ENCODE peak calls at places on chromosomes 2 and 18, in five cellular contexts. P is left cardiac atrium; C is natural killer cell treated with Interleukin-12 subunit alpha and Interleukin-12 subunit beta and Interleukin-15 and Interleukin-18, amount 100 ng/mL, for 72 hours; L is NAMALWA; Y is LNCaP clone FGC. Q is an unnamed sample.

GRCh38 chr2:213065583-213066444 is 85.6 kb downstream of the IKZF2 start:
- DNase-seq in L (no peak), C (no peak), P (peak), Y (peak), Q (no peak)

GRCh38 chr2:110659248-110659647 is 18.6 kb downstream of the BUB1 start:
- DNase-seq in Y (no peak), L (no peak), P (no peak), C (no peak), Q (no peak)

GRCh38 chr2:47043142-47043890 is 111.8 kb downstream of the STPG4 start:
- DNase-seq in Y (no peak), P (peak), C (no peak), L (no peak), Q (no peak)

GRCh38 chr2:28274911-28275685 is 117.6 kb upstream of the FOSL2 start:
- DNase-seq in Y (no peak), P (peak), L (no peak), C (no peak), Q (peak)

GRCh38 chr2:239496700-239497099 is 95.9 kb upstream of the HDAC4 start:
- DNase-seq in C (no peak), L (peak), Y (no peak), P (no peak), Q (no peak)

GRCh38 chr18:78293516-78293915 is 686.1 kb upstream of the SALL3 start:
- DNase-seq in P (no peak), Y (no peak), C (no peak), L (no peak), Q (no peak)

GRCh38 chr18:80147037-80147417 is 38.0 kb downstream of the ADNP2 start:
- DNase-seq in L (no peak), C (no peak), P (no peak), Y (no peak), Q (no peak)

GRCh38 chr2:157777425-157777824 is 98.7 kb downstream of the ACVR1 start:
- DNase-seq in C (no peak), L (peak), Y (no peak), P (peak), Q (no peak)

Q was measured in left lung.